ENCODE peak calls at places on chromosomes 5 and 9, in five cellular contexts. F, N, J, W and Q are unnamed samples.

GRCh38 chr5:84599964-84600363 is 215.3 kb upstream of the EDIL3 start:
- DNase-seq in F (no peak), N (no peak), J (no peak), W (no peak), Q (no peak)

GRCh38 chr5:167555771-167556170 is 735.7 kb upstream of the WWC1 start:
- DNase-seq in F (no peak), N (no peak), J (no peak), W (no peak), Q (no peak)

GRCh38 chr5:67234671-67235176 is 38.1 kb upstream of the CD180 start:
- DNase-seq in F (no peak), N (no peak), J (no peak), W (peak), Q (no peak)

GRCh38 chr9:31637265-31637664 is 747.2 kb upstream of the ACO1 start:
- DNase-seq in F (no peak), N (no peak), J (no peak), W (no peak), Q (no peak)

GRCh38 chr5:80284720-80285119 is 28.9 kb upstream of the SERINC5 start:
- DNase-seq in F (no peak), N (no peak), J (no peak), W (no peak), Q (peak)

GRCh38 chr5:179605026-179605833 is 18.2 kb downstream of the HNRNPH1 start:
- DNase-seq in F (no peak), N (no peak), J (no peak), W (no peak), Q (no peak)

GRCh38 chr9:83986765-83987401 is 6.3 kb downstream of the RMI1 start:
- DNase-seq in F (no peak), N (no peak), J (no peak), W (peak), Q (peak)

GRCh38 chr5:28807230-28807629 is 1768.8 kb upstream of the CDH9 start:
- DNase-seq in F (no peak), N (no peak), J (no peak), W (no peak), Q (no peak)

GRCh38 chr9:109977521-109977920 is 197.5 kb downstream of the PALM2AKAP2 start:
- DNase-seq in F (no peak), N (no peak), J (no peak), W (no peak), Q (no peak)

GRCh38 chr5:102818345-102818744 is 63.2 kb downstream of the PAM start:
- DNase-seq in F (no peak), N (no peak), J (no peak), W (no peak), Q (no peak)

GRCh38 chr5:172283020-172283861 is at the start of gene UBTD2:
- DNase-seq in F (peak), N (peak), J (peak), W (peak), Q (peak)

GRCh38 chr5:55601209-55601618 is 66.5 kb upstream of the PLPP1 start:
- DNase-seq in F (peak), N (no peak), J (peak), W (peak), Q (no peak)

GRCh38 chr9:90432951-90433350 is 209.7 kb downstream of the DIRAS2 start:
- DNase-seq in F (no peak), N (no peak), J (no peak), W (no peak), Q (no peak)

GRCh38 chr5:176812269-176813259 is 2.2 kb downstream of the UNC5A start:
- DNase-seq in F (peak), N (no peak), J (no peak), W (no peak), Q (peak)

GRCh38 chr5:111857633-111858032 is 100.6 kb upstream of the NREP start:
- DNase-seq in F (no peak), N (no peak), J (no peak), W (no peak), Q (no peak)